ENCODE peak calls at places on chromosomes 7 and 10, in nine cellular contexts. R is Caco-2, S is endodermal cell, J is HFF-Myc, W is BJ, F is tibial nerve, U is uterus, X is right cardiac atrium, L is fibroblast of mammary gland. I is an unnamed sample.

GRCh38 chr7:139708541-139708940 is 69.3 kb downstream of the HIPK2 start:
- DNase-seq in L (no peak), R (no peak), S (peak), U (no peak), F (no peak), W (no peak), J (no peak), X (no peak), I (no peak)

GRCh38 chr7:142391191-142391992 is 133.5 kb upstream of the PRSS58 start:
- DNase-seq in W (no peak), U (no peak), S (peak), X (peak), F (no peak), L (no peak), J (no peak), R (no peak), I (peak)

GRCh38 chr10:30386801-30387588 is 37.9 kb upstream of the MTPAP start:
- DNase-seq in F (no peak), X (no peak), S (no peak), R (no peak), L (peak), W (no peak), J (no peak), U (no peak), I (no peak)

GRCh38 chr10:96833220-96834001 is 1.3 kb downstream of the LCOR start:
- DNase-seq in J (no peak), R (peak), W (no peak), L (no peak), F (no peak), U (peak), S (peak), X (no peak), I (no peak)

GRCh38 chr7:159083698-159084068 is 61.0 kb downstream of the VIPR2 start:
- DNase-seq in W (no peak), R (no peak), F (no peak), S (peak), J (no peak), U (no peak), X (no peak), L (no peak), I (no peak)

GRCh38 chr7:134557391-134557790 is 8.5 kb downstream of the AKR1B15 start:
- DNase-seq in W (no peak), U (no peak), J (no peak), R (no peak), X (no peak), S (no peak), L (no peak), F (no peak), I (no peak)

GRCh38 chr10:90592903-90593302 is 264.9 kb downstream of the HTR7 start:
- DNase-seq in X (peak), F (no peak), J (peak), L (peak), S (peak), R (peak), W (no peak), U (no peak), I (peak)

GRCh38 chr10:123309740-123310139 is 155.5 kb downstream of the BUB3 start:
- DNase-seq in L (peak), F (no peak), J (no peak), W (no peak), S (peak), X (peak), U (no peak), R (no peak), I (no peak)

GRCh38 chr10:113412161-113412560 is 140.7 kb upstream of the HABP2 start:
- DNase-seq in S (no peak), W (no peak), J (no peak), U (no peak), R (no peak), L (peak), X (no peak), F (no peak), I (no peak)

GRCh38 chr7:47488205-47488968 is 93.5 kb downstream of the TNS3 start:
- DNase-seq in X (no peak), F (no peak), R (no peak), U (no peak), L (no peak), J (no peak), W (no peak), S (peak), I (no peak)

GRCh38 chr7:116741625-116742316 is 69.8 kb downstream of the MET start:
- DNase-seq in J (peak), S (no peak), U (no peak), W (no peak), F (no peak), R (no peak), L (peak), X (no peak), I (no peak)

GRCh38 chr7:151242181-151243044 is 6.1 kb downstream of the SMARCD3 start:
- DNase-seq in X (no peak), L (no peak), F (no peak), J (no peak), R (no peak), U (no peak), W (no peak), S (no peak), I (no peak)

GRCh38 chr10:124650820-124651401 is 93.3 kb downstream of the FAM53B start:
- DNase-seq in S (no peak), W (no peak), X (peak), J (no peak), L (no peak), U (no peak), R (no peak), F (no peak), I (no peak)

GRCh38 chr7:84637568-84638338 is 443.2 kb upstream of the SEMA3A start:
- DNase-seq in S (peak), J (peak), R (peak), F (no peak), W (peak), L (peak), X (no peak), U (no peak), I (no peak)

DNA sequence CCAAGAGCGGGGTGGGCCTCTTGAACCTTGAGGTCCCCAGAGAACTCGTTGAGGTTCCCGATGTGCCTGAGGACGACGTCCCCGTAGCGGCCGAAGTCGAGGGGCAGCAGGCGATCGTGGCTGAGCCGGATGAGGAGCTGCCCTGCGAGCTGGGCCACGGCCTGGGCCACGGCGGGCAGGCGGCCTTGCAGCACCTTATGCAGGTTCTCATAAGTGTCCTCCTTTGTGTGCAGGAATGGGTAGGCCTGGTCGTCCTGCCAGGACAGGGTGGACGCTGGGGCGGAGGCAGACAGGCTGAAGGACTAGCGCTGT is 14.2 kb downstream of the TFR2 start:
- DNase-seq in S (no peak), F (no peak), J (no peak), X (peak), R (no peak), W (no peak), L (no peak), U (no peak), I (no peak)
- H3K4me3 ChIP-seq in S (no peak), F (no peak), J (peak), X (no peak), R (no peak), W (no peak), L (no peak), U (no peak), I (no peak)

DNA sequence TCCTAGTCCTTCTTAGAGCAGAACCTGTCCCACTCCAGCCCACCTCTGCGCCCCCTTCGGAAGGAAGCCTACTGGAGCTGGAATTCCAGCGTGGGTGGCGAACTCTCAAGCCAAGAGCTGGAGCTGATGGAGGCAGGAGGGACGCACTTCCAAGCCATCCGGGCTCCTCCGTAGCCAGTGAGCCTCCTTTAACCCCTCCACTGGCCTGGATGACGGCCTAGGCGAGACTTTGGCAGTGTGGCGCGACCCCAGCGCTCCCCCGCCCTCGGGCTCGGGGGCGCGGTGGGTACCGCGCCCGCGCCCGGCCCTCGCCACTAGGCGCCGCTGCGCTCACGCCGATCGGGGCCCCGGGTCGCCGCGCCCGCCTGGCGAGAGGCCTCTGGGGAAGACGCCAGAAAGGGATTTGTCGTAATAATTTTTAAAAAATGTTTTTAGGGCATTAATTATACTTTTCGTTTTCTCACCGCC is 5.1 kb upstream of the EMX2 start:
- DNase-seq in R (peak), X (peak), S (peak), J (no peak), W (no peak), L (no peak), F (no peak), U (peak), I (no peak)
- H3K4me3 ChIP-seq in R (no peak), X (peak), S (no peak), J (no peak), W (no peak), L (peak), F (no peak), U (peak), I (peak)

GRCh38 chr10:13990392-13990805 is 340.3 kb downstream of the FRMD4A start:
- DNase-seq in L (peak), F (no peak), R (no peak), W (no peak), U (peak), X (peak), J (no peak), S (no peak), I (no peak)
- H3K4me3 ChIP-seq in L (no peak), F (no peak), R (no peak), W (no peak), U (no peak), X (no peak), J (peak), S (no peak), I (no peak)

GRCh38 chr10:15374156-15374555 is 3.1 kb upstream of the FAM171A1 start:
- DNase-seq in W (no peak), S (peak), X (no peak), U (no peak), L (no peak), J (no peak), F (no peak), R (no peak), I (no peak)
- H3K4me3 ChIP-seq in W (no peak), S (no peak), X (no peak), U (no peak), L (no peak), J (no peak), F (no peak), R (no peak), I (no peak)

DNA sequence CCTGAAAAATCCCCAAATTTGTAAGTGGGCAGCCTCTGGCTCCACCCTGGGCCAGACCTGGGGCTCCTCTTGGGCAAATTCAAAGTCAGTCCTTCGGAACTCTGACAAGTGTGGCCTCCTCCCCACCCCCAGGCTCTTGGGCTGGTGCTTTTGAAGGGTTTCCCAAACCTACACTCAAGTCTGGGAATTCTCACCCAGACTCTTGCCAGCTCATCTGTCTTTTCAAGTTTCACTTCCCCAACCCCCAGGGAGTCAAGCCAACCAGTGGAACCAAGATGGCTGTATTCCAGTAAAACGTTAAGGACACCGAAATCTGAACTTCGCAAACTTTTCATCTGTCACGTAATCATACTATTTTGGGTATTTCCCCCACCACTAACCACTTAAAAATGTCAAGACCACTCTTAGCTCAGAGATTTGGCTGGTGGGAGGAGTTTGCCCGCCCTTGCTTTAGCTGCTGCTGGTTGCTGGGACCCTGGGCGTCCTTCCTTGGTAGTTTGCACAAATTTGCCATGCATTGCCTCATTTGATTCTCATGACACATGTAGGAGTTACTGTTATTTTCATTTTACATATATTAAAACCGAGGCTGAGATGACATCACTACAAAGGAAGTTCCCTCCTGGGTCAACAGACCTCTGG is 1.7 kb upstream of the MYO1G start:
- DNase-seq in W (no peak), F (no peak), R (no peak), S (peak), J (no peak), L (peak), X (no peak), U (no peak), I (no peak)
- H3K4me3 ChIP-seq in W (no peak), F (no peak), R (no peak), S (no peak), J (no peak), L (no peak), X (no peak), U (no peak), I (no peak)

GRCh38 chr10:78109210-78109609 is 75.5 kb downstream of the RPS24 start:
- DNase-seq in J (no peak), W (no peak), F (no peak), R (no peak), S (peak), U (no peak), X (no peak), L (no peak), I (peak)
- H3K4me3 ChIP-seq in J (no peak), W (no peak), F (no peak), R (no peak), S (no peak), U (no peak), X (no peak), L (no peak), I (no peak)

GRCh38 chr10:101122270-101123084 is 8.6 kb upstream of the TLX1 start:
- DNase-seq in W (no peak), X (no peak), J (no peak), F (no peak), U (no peak), L (no peak), R (no peak), S (peak), I (no peak)

GRCh38 chr10:101123085-101123814 is 7.8 kb upstream of the TLX1 start:
- DNase-seq in R (no peak), L (no peak), J (no peak), W (no peak), S (peak), X (no peak), F (no peak), U (no peak), I (no peak)

GRCh38 chr10:101121661-101122045 is 9.4 kb upstream of the TLX1 start:
- DNase-seq in F (no peak), U (no peak), L (no peak), S (peak), X (no peak), R (no peak), W (no peak), J (no peak), I (no peak)

GRCh38 chr10:101124933-101125332 is 6.2 kb upstream of the TLX1 start:
- DNase-seq in R (no peak), S (peak), L (no peak), W (no peak), U (no peak), F (no peak), X (no peak), J (no peak), I (no peak)

DNA sequence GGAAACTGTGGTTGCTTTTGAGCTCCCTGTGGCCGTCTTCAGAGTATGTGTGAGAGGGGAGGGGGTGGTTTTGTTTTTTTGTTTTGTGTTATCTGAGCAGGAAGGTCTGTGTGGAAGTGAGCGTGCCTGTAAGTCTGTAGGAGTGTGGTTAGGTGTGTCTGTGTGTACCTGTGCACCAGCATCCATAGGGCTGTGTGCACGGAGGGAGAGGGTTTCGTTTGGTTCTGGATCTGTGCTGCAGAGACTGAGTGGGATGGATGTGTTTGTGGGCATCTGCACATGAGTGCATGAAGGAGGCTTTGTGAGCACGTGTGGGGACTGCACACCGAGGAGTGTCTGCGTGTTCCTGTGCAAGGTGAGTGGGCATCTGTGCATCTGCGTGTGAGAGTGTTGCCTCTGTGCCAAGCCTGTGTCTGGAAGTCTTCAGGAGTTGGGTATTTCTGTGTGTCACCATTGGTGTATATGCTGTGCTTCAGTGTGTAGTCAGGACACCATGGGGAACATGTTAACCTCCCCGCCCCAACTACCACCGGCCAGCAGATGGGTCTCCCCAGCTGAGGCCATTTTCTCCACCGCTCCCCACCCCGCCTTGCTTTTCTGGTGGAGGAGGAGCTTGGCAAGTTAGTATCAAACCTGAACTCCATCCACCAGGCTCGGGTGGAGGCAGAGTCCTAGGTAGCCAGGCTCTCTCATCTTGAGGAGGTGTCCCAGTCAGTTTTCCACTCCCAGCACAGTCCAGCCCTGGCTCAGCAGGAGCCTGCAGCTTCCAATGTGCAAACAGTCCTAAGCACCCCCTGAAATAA is 7.1 kb upstream of the TLX1 start:
- DNase-seq in W (no peak), J (no peak), F (no peak), S (peak), R (no peak), X (no peak), U (no peak), L (no peak), I (no peak)
- H3K4me3 ChIP-seq in W (no peak), J (no peak), F (no peak), S (no peak), R (no peak), X (no peak), U (no peak), L (no peak), I (no peak)

GRCh38 chr7:875476-876076 is 778 bp upstream of the GET4 start:
- DNase-seq in W (no peak), F (no peak), U (peak), X (peak), L (no peak), S (no peak), J (no peak), R (no peak), I (no peak)
- H3K4me3 ChIP-seq in W (peak), F (peak), U (no peak), X (no peak), L (peak), S (no peak), J (no peak), R (peak), I (no peak)